ENCODE peak calls at places on chromosomes 16 and 17, in seven cellular contexts. One of them, this sample, is unnamed.

GRCh38 chr16:84193480-84193879 is 2.5 kb downstream of the ADAD2 start:
- DNase-seq in non-pigmented ciliary epithelial cell: no peak
- DNase-seq in brain microvascular endothelial cell: no peak
- DNase-seq in iPS-NIHi11: no peak
- DNase-seq in SHP77: no peak
- DNase-seq in stimulated activated CD4-positive, alpha-beta T cell treated with anti-CD3 and anti-CD28 coated beads, Interleukin-1b, Interleukin-23, amount 100 ng/mL, for 1 hour: no peak
- DNase-seq in NCI-H1436: no peak
- DNase-seq in this sample: no peak

GRCh38 chr16:74322301-74322710 is 25.7 kb downstream of the PSMD7 start:
- DNase-seq in brain microvascular endothelial cell: no peak
- DNase-seq in non-pigmented ciliary epithelial cell: no peak
- DNase-seq in stimulated activated CD4-positive, alpha-beta T cell treated with anti-CD3 and anti-CD28 coated beads, Interleukin-1b, Interleukin-23, amount 100 ng/mL, for 1 hour: no peak
- DNase-seq in NCI-H1436: no peak
- DNase-seq in iPS-NIHi11: no peak
- DNase-seq in SHP77: no peak
- DNase-seq in this sample: no peak

GRCh38 chr17:45394913-45395568 is 37.6 kb downstream of the ARHGAP27 start:
- DNase-seq in SHP77: peak
- DNase-seq in NCI-H1436: peak
- DNase-seq in stimulated activated CD4-positive, alpha-beta T cell treated with anti-CD3 and anti-CD28 coated beads, Interleukin-1b, Interleukin-23, amount 100 ng/mL, for 1 hour: no peak
- DNase-seq in brain microvascular endothelial cell: peak
- DNase-seq in iPS-NIHi11: peak
- DNase-seq in non-pigmented ciliary epithelial cell: peak
- DNase-seq in this sample: peak

GRCh38 chr16:54431041-54431996 is 144.7 kb upstream of the IRX3 start:
- DNase-seq in non-pigmented ciliary epithelial cell: peak
- DNase-seq in NCI-H1436: no peak
- DNase-seq in brain microvascular endothelial cell: no peak
- DNase-seq in stimulated activated CD4-positive, alpha-beta T cell treated with anti-CD3 and anti-CD28 coated beads, Interleukin-1b, Interleukin-23, amount 100 ng/mL, for 1 hour: no peak
- DNase-seq in SHP77: no peak
- DNase-seq in iPS-NIHi11: no peak
- DNase-seq in this sample: no peak

GRCh38 chr16:28130099-28131088 is 66.9 kb upstream of the GSG1L start:
- DNase-seq in non-pigmented ciliary epithelial cell: no peak
- DNase-seq in iPS-NIHi11: peak
- DNase-seq in brain microvascular endothelial cell: no peak
- DNase-seq in SHP77: no peak
- DNase-seq in stimulated activated CD4-positive, alpha-beta T cell treated with anti-CD3 and anti-CD28 coated beads, Interleukin-1b, Interleukin-23, amount 100 ng/mL, for 1 hour: no peak
- DNase-seq in NCI-H1436: no peak
- DNase-seq in this sample: no peak

GRCh38 chr17:72368191-72368590 is 247.4 kb downstream of the SOX9 start:
- DNase-seq in brain microvascular endothelial cell: no peak
- DNase-seq in SHP77: no peak
- DNase-seq in non-pigmented ciliary epithelial cell: no peak
- DNase-seq in iPS-NIHi11: no peak
- DNase-seq in NCI-H1436: no peak
- DNase-seq in stimulated activated CD4-positive, alpha-beta T cell treated with anti-CD3 and anti-CD28 coated beads, Interleukin-1b, Interleukin-23, amount 100 ng/mL, for 1 hour: no peak
- DNase-seq in this sample: no peak

GRCh38 chr17:8121531-8122390 is 2.1 kb downstream of the HES7 start:
- DNase-seq in NCI-H1436: peak
- DNase-seq in SHP77: peak
- DNase-seq in stimulated activated CD4-positive, alpha-beta T cell treated with anti-CD3 and anti-CD28 coated beads, Interleukin-1b, Interleukin-23, amount 100 ng/mL, for 1 hour: no peak
- DNase-seq in brain microvascular endothelial cell: peak
- DNase-seq in non-pigmented ciliary epithelial cell: no peak
- DNase-seq in iPS-NIHi11: peak
- DNase-seq in this sample: no peak

GRCh38 chr16:83187404-83187803 is 560.6 kb downstream of the CDH13 start:
- DNase-seq in NCI-H1436: no peak
- DNase-seq in non-pigmented ciliary epithelial cell: peak
- DNase-seq in SHP77: no peak
- DNase-seq in stimulated activated CD4-positive, alpha-beta T cell treated with anti-CD3 and anti-CD28 coated beads, Interleukin-1b, Interleukin-23, amount 100 ng/mL, for 1 hour: no peak
- DNase-seq in brain microvascular endothelial cell: peak
- DNase-seq in iPS-NIHi11: no peak
- DNase-seq in this sample: no peak

GRCh38 chr17:28925912-28926365 is 23.1 kb upstream of the DHRS13 start:
- DNase-seq in brain microvascular endothelial cell: peak
- DNase-seq in stimulated activated CD4-positive, alpha-beta T cell treated with anti-CD3 and anti-CD28 coated beads, Interleukin-1b, Interleukin-23, amount 100 ng/mL, for 1 hour: no peak
- DNase-seq in non-pigmented ciliary epithelial cell: peak
- DNase-seq in SHP77: no peak
- DNase-seq in NCI-H1436: no peak
- DNase-seq in iPS-NIHi11: no peak
- DNase-seq in this sample: no peak

GRCh38 chr16:81567987-81568748 is 123.6 kb downstream of the CMIP start:
- DNase-seq in stimulated activated CD4-positive, alpha-beta T cell treated with anti-CD3 and anti-CD28 coated beads, Interleukin-1b, Interleukin-23, amount 100 ng/mL, for 1 hour: no peak
- DNase-seq in brain microvascular endothelial cell: no peak
- DNase-seq in non-pigmented ciliary epithelial cell: no peak
- DNase-seq in SHP77: no peak
- DNase-seq in NCI-H1436: no peak
- DNase-seq in iPS-NIHi11: no peak
- DNase-seq in this sample: no peak

GRCh38 chr17:37786481-37786880 is 41.6 kb upstream of the HNF1B start:
- DNase-seq in SHP77: no peak
- DNase-seq in non-pigmented ciliary epithelial cell: no peak
- DNase-seq in iPS-NIHi11: no peak
- DNase-seq in NCI-H1436: no peak
- DNase-seq in stimulated activated CD4-positive, alpha-beta T cell treated with anti-CD3 and anti-CD28 coated beads, Interleukin-1b, Interleukin-23, amount 100 ng/mL, for 1 hour: no peak
- DNase-seq in brain microvascular endothelial cell: no peak
- DNase-seq in this sample: no peak

GRCh38 chr17:75777243-75777922 is 7.2 kb upstream of the UNK start:
- DNase-seq in non-pigmented ciliary epithelial cell: no peak
- DNase-seq in iPS-NIHi11: no peak
- DNase-seq in brain microvascular endothelial cell: no peak
- DNase-seq in SHP77: no peak
- DNase-seq in NCI-H1436: no peak
- DNase-seq in stimulated activated CD4-positive, alpha-beta T cell treated with anti-CD3 and anti-CD28 coated beads, Interleukin-1b, Interleukin-23, amount 100 ng/mL, for 1 hour: no peak
- DNase-seq in this sample: no peak

GRCh38 chr17:48148029-48148759 is 40.6 kb downstream of the SNX11 start:
- DNase-seq in NCI-H1436: peak
- DNase-seq in iPS-NIHi11: no peak
- DNase-seq in SHP77: no peak
- DNase-seq in non-pigmented ciliary epithelial cell: no peak
- DNase-seq in stimulated activated CD4-positive, alpha-beta T cell treated with anti-CD3 and anti-CD28 coated beads, Interleukin-1b, Interleukin-23, amount 100 ng/mL, for 1 hour: no peak
- DNase-seq in brain microvascular endothelial cell: no peak
- DNase-seq in this sample: no peak

GRCh38 chr16:88722784-88723506 is 16.6 kb downstream of the CTU2 start:
- DNase-seq in NCI-H1436: no peak
- DNase-seq in iPS-NIHi11: peak
- DNase-seq in SHP77: no peak
- DNase-seq in non-pigmented ciliary epithelial cell: no peak
- DNase-seq in brain microvascular endothelial cell: no peak
- DNase-seq in stimulated activated CD4-positive, alpha-beta T cell treated with anti-CD3 and anti-CD28 coated beads, Interleukin-1b, Interleukin-23, amount 100 ng/mL, for 1 hour: no peak
- DNase-seq in this sample: no peak

GRCh38 chr16:4380131-4381063 is 8.7 kb downstream of the VASN start:
- DNase-seq in stimulated activated CD4-positive, alpha-beta T cell treated with anti-CD3 and anti-CD28 coated beads, Interleukin-1b, Interleukin-23, amount 100 ng/mL, for 1 hour: no peak
- DNase-seq in non-pigmented ciliary epithelial cell: no peak
- DNase-seq in SHP77: no peak
- DNase-seq in brain microvascular endothelial cell: no peak
- DNase-seq in NCI-H1436: no peak
- DNase-seq in iPS-NIHi11: no peak
- DNase-seq in this sample: no peak

GRCh38 chr17:78305801-78306200 is 54.1 kb downstream of the SOCS3 start:
- DNase-seq in stimulated activated CD4-positive, alpha-beta T cell treated with anti-CD3 and anti-CD28 coated beads, Interleukin-1b, Interleukin-23, amount 100 ng/mL, for 1 hour: no peak
- DNase-seq in SHP77: no peak
- DNase-seq in NCI-H1436: no peak
- DNase-seq in iPS-NIHi11: no peak
- DNase-seq in non-pigmented ciliary epithelial cell: no peak
- DNase-seq in brain microvascular endothelial cell: no peak
- DNase-seq in this sample: no peak

GRCh38 chr17:74690409-74690825 is 22.3 kb downstream of the CD300LF start:
- DNase-seq in non-pigmented ciliary epithelial cell: no peak
- DNase-seq in NCI-H1436: no peak
- DNase-seq in brain microvascular endothelial cell: no peak
- DNase-seq in stimulated activated CD4-positive, alpha-beta T cell treated with anti-CD3 and anti-CD28 coated beads, Interleukin-1b, Interleukin-23, amount 100 ng/mL, for 1 hour: no peak
- DNase-seq in iPS-NIHi11: no peak
- DNase-seq in SHP77: no peak
- DNase-seq in this sample: no peak

GRCh38 chr17:80029235-80029974 is 6.3 kb downstream of the TBC1D16 start:
- DNase-seq in stimulated activated CD4-positive, alpha-beta T cell treated with anti-CD3 and anti-CD28 coated beads, Interleukin-1b, Interleukin-23, amount 100 ng/mL, for 1 hour: no peak
- DNase-seq in brain microvascular endothelial cell: peak
- DNase-seq in non-pigmented ciliary epithelial cell: no peak
- DNase-seq in SHP77: no peak
- DNase-seq in iPS-NIHi11: no peak
- DNase-seq in NCI-H1436: no peak
- DNase-seq in this sample: no peak

This sample was measured in cerebellar nuclear complex.